ENCODE peak calls at places on chromosome 21, in ten cellular contexts. V is GM12891, W is transverse colon, A is HCT116, T is sigmoid colon, M is adrenal gland, O is endothelial cell of umbilical vein, I is body of pancreas, D is vagina, B is IMR-90. Q is an unnamed sample.

GRCh38 chr21:44789880-44790279 is 11.7 kb downstream of the UBE2G2 start:
- DNase-seq in V (no peak), W (no peak), A (no peak), T (no peak), M (no peak), O (no peak), I (no peak), D (no peak), B (peak; percentile 58), Q (no peak)

GRCh38 chr21:43921979-43922945 is 57.2 kb downstream of the AGPAT3 start:
- DNase-seq in V (peak; percentile 76), W (no peak), A (no peak), T (no peak), M (no peak), O (no peak), I (no peak), D (no peak), B (peak; percentile 26), Q (peak; percentile 39)

GRCh38 chr21:44854391-44854663 is 19.2 kb downstream of the PTTG1IP start:
- DNase-seq in V (no peak), W (no peak), A (no peak), T (no peak), M (no peak), O (no peak), I (no peak), D (no peak), B (no peak), Q (no peak)

GRCh38 chr21:15289896-15290841 is 225.4 kb upstream of the NRIP1 start:
- DNase-seq in V (no peak), W (peak; percentile 80), A (no peak), T (peak; percentile 64), M (peak; percentile 22), O (no peak), I (peak; percentile 72), D (no peak), B (no peak), Q (peak; percentile 55)

GRCh38 chr21:14528815-14529214 is 17.3 kb downstream of the SAMSN1 start:
- DNase-seq in V (no peak), W (no peak), A (no peak), T (no peak), M (no peak), O (no peak), I (no peak), D (no peak), B (no peak), Q (no peak)

GRCh38 chr21:38790961-38791360 is 14.8 kb upstream of the ETS2 start:
- DNase-seq in V (no peak), W (no peak), A (no peak), T (no peak), M (no peak), O (no peak), I (no peak), D (no peak), B (no peak), Q (no peak)

GRCh38 chr21:21084179-21084578 is 86.0 kb downstream of the NCAM2 start:
- DNase-seq in V (no peak), W (no peak), A (no peak), T (no peak), M (no peak), O (no peak), I (no peak), D (no peak), B (peak; percentile 38), Q (no peak)

GRCh38 chr21:30152792-30153191 is 13.8 kb downstream of the CLDN17 start:
- DNase-seq in V (no peak), W (no peak), A (no peak), T (no peak), M (no peak), O (no peak), I (no peak), D (no peak), B (no peak), Q (no peak)

GRCh38 chr21:36964832-36965719 is 1.4 kb downstream of the HLCS start:
- DNase-seq in V (no peak), W (no peak), A (no peak), T (no peak), M (no peak), O (no peak), I (no peak), D (no peak), B (no peak), Q (no peak)

GRCh38 chr21:36966846-36967657 is 583 bp upstream of the HLCS start:
- DNase-seq in V (no peak), W (no peak), A (no peak), T (no peak), M (peak; percentile 17), O (peak; percentile 88), I (no peak), D (no peak), B (no peak), Q (peak; percentile 36)

GRCh38 chr21:36964398-36964797 is 2.1 kb downstream of the HLCS start:
- DNase-seq in V (no peak), W (no peak), A (no peak), T (no peak), M (no peak), O (no peak), I (no peak), D (no peak), B (no peak), Q (no peak)

GRCh38 chr21:36965720-36966065 is 776 bp downstream of the HLCS start:
- DNase-seq in V (no peak), W (no peak), A (no peak), T (no peak), M (no peak), O (no peak), I (no peak), D (no peak), B (no peak), Q (no peak)

GRCh38 chr21:36966066-36966845 is at the start of gene HLCS:
- DNase-seq in V (peak; percentile 76), W (peak; percentile 85), A (no peak), T (peak; percentile 85), M (peak; percentile 69), O (peak; percentile 28), I (peak; percentile 79), D (no peak), B (peak; percentile 36), Q (peak; percentile 58)
- TF ChIP-seq POLR2A in V (no peak), W (peak; percentile 38), A (peak; percentile 49), T (no peak), M (peak; percentile 71), O (peak; percentile 60), I (peak; percentile 65), D (no peak), B (peak; percentile 65), Q (no peak)

DNA sequence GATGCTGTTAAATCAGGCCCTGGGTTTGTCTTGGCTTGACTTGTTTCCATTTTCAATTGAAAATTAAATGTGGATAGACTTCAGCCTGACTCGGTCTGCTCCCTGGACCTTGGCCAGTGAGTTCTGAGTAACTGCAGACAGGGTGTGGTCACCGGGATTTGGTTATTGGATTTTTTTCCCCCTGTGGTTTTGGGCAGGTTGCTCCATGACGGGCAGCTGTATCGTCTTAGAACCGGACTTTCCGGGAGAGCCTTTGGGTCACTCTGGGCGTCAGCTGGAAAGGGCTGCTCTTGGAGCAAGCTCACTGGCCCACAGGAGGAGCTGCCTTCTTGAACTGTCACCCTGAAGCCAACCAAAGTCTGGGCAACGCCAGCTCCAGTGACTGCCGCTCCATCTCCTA is 75.0 kb downstream of the CLIC6 start:
- DNase-seq in V (no peak), W (peak; percentile 32), A (peak; percentile 24), T (no peak), M (no peak), O (no peak), I (no peak), D (no peak), B (peak; percentile 76), Q (no peak)
- TF ChIP-seq POLR2A in V (no peak), W (no peak), A (no peak), T (no peak), M (no peak), O (no peak), I (no peak), D (no peak), B (no peak), Q (no peak)

GRCh38 chr21:41678016-41678935 is 88.6 kb downstream of the RIPK4 start:
- DNase-seq in V (no peak), W (peak; percentile 80), A (peak; percentile 24), T (no peak), M (no peak), O (no peak), I (peak; percentile 83), D (peak; percentile 96), B (peak; percentile 8), Q (no peak)

GRCh38 chr21:41677671-41678015 is 89.2 kb downstream of the RIPK4 start:
- DNase-seq in V (no peak), W (no peak), A (no peak), T (no peak), M (no peak), O (no peak), I (peak; percentile 39), D (no peak), B (no peak), Q (no peak)

GRCh38 chr21:41680444-41681335 is 86.2 kb downstream of the RIPK4 start:
- DNase-seq in V (no peak), W (no peak), A (no peak), T (no peak), M (no peak), O (no peak), I (no peak), D (no peak), B (no peak), Q (no peak)

GRCh38 chr21:41681336-41681801 is 85.5 kb downstream of the RIPK4 start:
- DNase-seq in V (no peak), W (peak; percentile 50), A (no peak), T (no peak), M (no peak), O (no peak), I (peak; percentile 48), D (no peak), B (no peak), Q (no peak)

GRCh38 chr21:41678944-41679343 is 87.9 kb downstream of the RIPK4 start:
- DNase-seq in V (no peak), W (peak; percentile 96), A (peak; percentile 96), T (peak; percentile 92), M (peak; percentile 86), O (peak; percentile 83), I (peak; percentile 98), D (no peak), B (peak; percentile 94), Q (peak; percentile 92)
- TF ChIP-seq POLR2A in V (no peak), W (no peak), A (no peak), T (no peak), M (no peak), O (no peak), I (no peak), D (no peak), B (no peak), Q (no peak)

GRCh38 chr21:17370750-17371325 is 142.0 kb upstream of the CXADR start:
- DNase-seq in V (no peak), W (no peak), A (no peak), T (no peak), M (no peak), O (no peak), I (no peak), D (no peak), B (no peak), Q (no peak)

GRCh38 chr21:17368748-17369363 is 144.0 kb upstream of the CXADR start:
- DNase-seq in V (no peak), W (no peak), A (no peak), T (no peak), M (no peak), O (no peak), I (no peak), D (no peak), B (no peak), Q (no peak)

GRCh38 chr21:17371470-17371869 is 141.4 kb upstream of the CXADR start:
- DNase-seq in V (no peak), W (no peak), A (no peak), T (no peak), M (no peak), O (no peak), I (no peak), D (no peak), B (peak; percentile 74), Q (no peak)

GRCh38 chr21:17372200-17372599 is 140.6 kb upstream of the CXADR start:
- DNase-seq in V (no peak), W (no peak), A (no peak), T (no peak), M (no peak), O (no peak), I (no peak), D (no peak), B (no peak), Q (no peak)

GRCh38 chr21:17370263-17370662 is 142.6 kb upstream of the CXADR start:
- DNase-seq in V (no peak), W (no peak), A (no peak), T (no peak), M (no peak), O (no peak), I (peak; percentile 20), D (no peak), B (no peak), Q (no peak)
- TF ChIP-seq POLR2A in V (no peak), W (no peak), A (no peak), T (no peak), M (no peak), O (no peak), I (no peak), D (no peak), B (no peak), Q (no peak)